ENCODE peak calls at places on chromosomes 5 and 9, in nine cellular contexts. Y is stomach, Z is progenitor cell of endocrine pancreas, J is astrocyte of the spinal cord, L is glutamatergic neuron, I is hepatocyte, W is uterus, O is nephron progenitor cell, F is heart left ventricle. G is an unnamed sample.
A peak's percentile ranks its signal among the peaks of the same experiment; 100 is the strongest.

GRCh38 chr5:89901983-89902382 is 507.6 kb downstream of the CETN3 start:
- DNase-seq in Y (no peak), Z (no peak), J (no peak), L (no peak), I (no peak), W (peak; percentile 32), O (no peak), F (peak; percentile 38), G (no peak)

GRCh38 chr5:164000819-164001218 is 495.4 kb downstream of the MAT2B start:
- DNase-seq in Y (no peak), Z (no peak), J (no peak), L (no peak), I (no peak), W (no peak), O (no peak), F (no peak), G (no peak)

GRCh38 chr9:128043467-128043868 is 23.7 kb downstream of the NAIF1 start:
- DNase-seq in Y (no peak), Z (no peak), J (no peak), L (no peak), I (peak; percentile 48), W (no peak), O (peak; percentile 68), F (no peak), G (no peak)

GRCh38 chr5:23448627-23449026 is 58.8 kb upstream of the PRDM9 start:
- DNase-seq in Y (no peak), Z (no peak), J (no peak), L (no peak), I (no peak), W (no peak), O (no peak), F (no peak), G (no peak)

GRCh38 chr5:165559645-165560044 is 2054.2 kb downstream of the MAT2B start:
- DNase-seq in Y (no peak), Z (no peak), J (no peak), L (no peak), I (no peak), W (no peak), O (no peak), F (no peak), G (no peak)

GRCh38 chr5:13378073-13378472 is 566.4 kb downstream of the DNAH5 start:
- DNase-seq in Y (no peak), Z (no peak), J (peak; percentile 58), L (no peak), I (no peak), W (no peak), O (no peak), F (no peak), G (no peak)

GRCh38 chr9:99162759-99163364 is 57.9 kb downstream of the TGFBR1 start:
- DNase-seq in Y (no peak), Z (no peak), J (peak; percentile 49), L (no peak), I (peak; percentile 52), W (no peak), O (no peak), F (no peak), G (peak; percentile 34)

GRCh38 chr9:124660341-124660801 is 110.7 kb downstream of the NR6A1 start:
- DNase-seq in Y (no peak), Z (peak; percentile 9), J (peak; percentile 81), L (no peak), I (peak; percentile 48), W (no peak), O (peak; percentile 12), F (no peak), G (peak; percentile 9)

GRCh38 chr9:73153793-73154227 is 2.1 kb downstream of the ANXA1 start:
- DNase-seq in Y (no peak), Z (no peak), J (no peak), L (no peak), I (no peak), W (no peak), O (no peak), F (no peak), G (peak; percentile 51)

GRCh38 chr5:150358261-150359095 is 981 bp downstream of the TCOF1 start:
- DNase-seq in Y (no peak), Z (no peak), J (peak; percentile 8), L (no peak), I (peak; percentile 40), W (no peak), O (no peak), F (no peak), G (no peak)

GRCh38 chr9:134536931-134537330 is 104.7 kb upstream of the COL5A1 start:
- DNase-seq in Y (no peak), Z (no peak), J (no peak), L (no peak), I (no peak), W (no peak), O (no peak), F (no peak), G (no peak)

GRCh38 chr5:131193106-131193505 is 22.4 kb downstream of the LYRM7 start:
- DNase-seq in Y (no peak), Z (no peak), J (peak; percentile 24), L (no peak), I (no peak), W (no peak), O (no peak), F (no peak), G (no peak)

GRCh38 chr5:56264417-56265025 is 31.4 kb upstream of the ANKRD55 start:
- DNase-seq in Y (peak; percentile 30), Z (no peak), J (peak; percentile 41), L (peak; percentile 38), I (peak; percentile 55), W (peak; percentile 23), O (peak; percentile 45), F (no peak), G (peak; percentile 58)

GRCh38 chr9:133356391-133357091 is at the start of the genes SURF1 and SURF2:
- DNase-seq in Y (peak; percentile 93), Z (peak; percentile 79), J (peak; percentile 76), L (peak; percentile 97), I (peak; percentile 96), W (peak; percentile 79), O (peak; percentile 94), F (peak; percentile 93), G (peak; percentile 71)

DNA sequence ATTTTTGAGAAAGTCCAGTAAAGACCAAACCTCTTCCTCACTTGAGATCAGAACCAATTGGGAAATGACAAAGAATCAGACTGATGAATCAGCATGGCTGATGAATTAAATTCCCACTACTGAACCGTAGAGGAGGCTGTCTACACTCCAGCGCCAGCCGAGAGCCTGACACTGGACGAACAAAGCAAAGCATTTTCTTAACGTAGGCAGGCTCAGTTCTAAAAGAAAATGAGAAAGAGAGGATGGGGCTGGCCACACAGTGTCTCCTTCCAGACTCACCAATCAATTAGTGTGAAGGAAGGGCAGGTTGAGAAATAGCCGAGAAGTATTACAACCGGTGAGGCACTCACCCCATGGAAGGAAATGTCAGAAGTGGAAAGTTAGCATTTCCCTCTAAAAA is 49.4 kb downstream of the ITGA1 start:
- DNase-seq in Y (no peak), Z (no peak), J (peak; percentile 65), L (no peak), I (no peak), W (peak; percentile 46), O (no peak), F (no peak), G (no peak)
- TF ChIP-seq CTCF in Y (no peak), Z (no peak), J (peak; percentile 10), L (no peak), I (no peak), W (no peak), O (no peak), F (peak; percentile 31), G (peak; percentile 16)

DNA sequence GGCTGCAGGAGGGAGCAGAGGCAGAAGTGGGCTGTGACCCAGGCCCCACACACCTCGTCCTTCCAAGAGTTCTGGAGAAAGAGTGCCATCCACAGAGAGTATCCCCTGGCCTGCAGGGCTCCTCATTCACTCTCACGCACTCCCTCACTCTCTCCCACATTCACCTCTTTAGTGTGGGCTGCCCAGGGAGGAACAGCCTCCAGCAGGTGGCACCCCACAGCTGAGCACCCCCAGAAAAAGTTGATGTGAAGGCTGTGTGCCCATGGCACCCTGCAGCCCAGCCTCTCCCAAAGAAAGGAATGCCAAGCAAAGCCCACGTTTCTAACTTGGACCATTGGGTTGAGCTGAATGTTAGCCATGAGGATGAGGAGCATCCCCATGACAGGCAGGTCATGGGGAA is 4.5 kb upstream of the SHC3 start:
- DNase-seq in Y (no peak), Z (no peak), J (no peak), L (no peak), I (no peak), W (no peak), O (no peak), F (no peak), G (no peak)
- TF ChIP-seq CTCF in Y (no peak), Z (no peak), J (no peak), L (no peak), I (no peak), W (no peak), O (no peak), F (no peak), G (peak; percentile 58)

GRCh38 chr5:95178046-95178651 is 106.7 kb downstream of the MCTP1 start:
- DNase-seq in Y (no peak), Z (no peak), J (peak; percentile 98), L (peak; percentile 49), I (peak; percentile 36), W (no peak), O (peak; percentile 46), F (no peak), G (no peak)
- TF ChIP-seq CTCF in Y (no peak), Z (no peak), J (peak; percentile 67), L (peak; percentile 29), I (peak; percentile 24), W (no peak), O (peak; percentile 25), F (no peak), G (no peak)

GRCh38 chr9:22214497-22215031 is 205.5 kb upstream of the CDKN2B start:
- DNase-seq in Y (no peak), Z (no peak), J (peak; percentile 58), L (no peak), I (no peak), W (no peak), O (no peak), F (no peak), G (peak; percentile 57)

GRCh38 chr9:22214021-22214420 is 204.9 kb upstream of the CDKN2B start:
- DNase-seq in Y (no peak), Z (no peak), J (peak; percentile 40), L (no peak), I (no peak), W (no peak), O (no peak), F (no peak), G (peak; percentile 16)

GRCh38 chr9:22217254-22217653 is 208.1 kb upstream of the CDKN2B start:
- DNase-seq in Y (no peak), Z (no peak), J (no peak), L (no peak), I (no peak), W (no peak), O (no peak), F (no peak), G (no peak)

GRCh38 chr9:22215492-22215891 is 206.4 kb upstream of the CDKN2B start:
- DNase-seq in Y (no peak), Z (no peak), J (no peak), L (no peak), I (no peak), W (no peak), O (no peak), F (no peak), G (no peak)

DNA sequence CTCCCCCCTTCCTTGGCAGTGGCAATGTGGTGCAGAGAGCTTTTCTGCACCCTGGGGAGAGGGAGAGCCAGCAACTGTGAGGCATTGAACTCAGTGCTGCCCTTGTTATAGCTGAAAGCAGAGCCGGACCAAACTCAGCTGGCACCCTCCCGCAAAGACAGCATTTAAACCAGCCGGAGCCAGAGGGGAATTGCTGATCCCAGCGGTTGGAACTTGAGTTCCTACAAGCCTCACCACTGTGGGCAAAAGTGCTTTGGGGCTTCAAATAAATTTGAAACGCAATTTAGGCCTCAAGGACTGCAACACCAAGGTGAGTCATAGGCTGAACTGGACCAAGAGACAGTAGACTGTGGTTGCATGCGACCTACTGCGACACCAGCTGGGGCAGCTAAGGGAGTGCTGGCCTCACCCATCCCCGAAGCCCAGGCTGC is 207.6 kb upstream of the CDKN2B start:
- DNase-seq in Y (no peak), Z (no peak), J (peak; percentile 73), L (no peak), I (no peak), W (no peak), O (no peak), F (no peak), G (peak; percentile 72)
- TF ChIP-seq CTCF in Y (no peak), Z (no peak), J (peak; percentile 7), L (no peak), I (no peak), W (no peak), O (no peak), F (no peak), G (no peak)

G was measured in HFFc6.